ENCODE peak calls at places on chromosomes 11 and 22, in five cellular contexts. F is cardiac muscle cell, N is choroid plexus epithelial cell, X is HCT116, A is omental fat pad. I is an unnamed sample.

GRCh38 chr22:39435616-39436015 is 21.2 kb upstream of the MGAT3 start:
- DNase-seq in F (no peak), N (no peak), X (no peak), A (no peak), I (no peak)

GRCh38 chr11:763549-764321 is 13.6 kb downstream of the GATD1 start:
- DNase-seq in F (no peak), N (no peak), X (no peak), A (no peak), I (no peak)

GRCh38 chr11:120244476-120244875 is 4.5 kb downstream of the POU2F3 start:
- DNase-seq in F (no peak), N (peak), X (no peak), A (no peak), I (no peak)

GRCh38 chr22:29375436-29376076 is 12.8 kb downstream of the AP1B1 start:
- DNase-seq in F (no peak), N (no peak), X (no peak), A (no peak), I (no peak)

GRCh38 chr11:40183073-40184064 is 1276.1 kb downstream of the LRRC4C start:
- DNase-seq in F (peak), N (no peak), X (no peak), A (no peak), I (no peak)

GRCh38 chr11:123558536-123559315 is 95.7 kb downstream of the SCN3B start:
- DNase-seq in F (no peak), N (no peak), X (no peak), A (no peak), I (no peak)

GRCh38 chr22:37804886-37805857 is 2.6 kb upstream of the GCAT start:
- DNase-seq in F (peak), N (peak), X (peak), A (peak), I (peak)

GRCh38 chr11:83047515-83048225 is 24.0 kb downstream of the RAB30 start:
- DNase-seq in F (no peak), N (no peak), X (no peak), A (no peak), I (no peak)

GRCh38 chr11:28715726-28716125 is 607.5 kb downstream of the METTL15 start:
- DNase-seq in F (no peak), N (no peak), X (no peak), A (no peak), I (no peak)

GRCh38 chr11:96187779-96188624 is 155.0 kb downstream of the MAML2 start:
- DNase-seq in F (no peak), N (peak), X (no peak), A (no peak), I (no peak)

GRCh38 chr11:113549061-113549460 is 73.9 kb upstream of the DRD2 start:
- DNase-seq in F (no peak), N (no peak), X (no peak), A (no peak), I (no peak)

GRCh38 chr11:75166791-75167190 is 15.9 kb downstream of the SLCO2B1 start:
- DNase-seq in F (no peak), N (no peak), X (no peak), A (no peak), I (no peak)

GRCh38 chr11:111422494-111423249 is 43.6 kb upstream of the POU2AF1 start:
- DNase-seq in F (peak), N (peak), X (peak), A (no peak), I (peak)

GRCh38 chr11:64244107-64244506 is 2.6 kb downstream of the PPP1R14B start:
- DNase-seq in F (no peak), N (no peak), X (no peak), A (no peak), I (no peak)

GRCh38 chr11:36376315-36376887 is 80.3 kb downstream of the PRR5L start:
- DNase-seq in F (peak), N (peak), X (no peak), A (no peak), I (no peak)

GRCh38 chr11:86313793-86314192 is 11.8 kb downstream of the HIKESHI start:
- DNase-seq in F (no peak), N (no peak), X (no peak), A (no peak), I (no peak)

GRCh38 chr11:123193742-123194141 is 1.3 kb downstream of the CLMP start:
- DNase-seq in F (no peak), N (peak), X (no peak), A (no peak), I (no peak)

GRCh38 chr11:117520201-117520600 is 192.5 kb downstream of the CEP164 start:
- DNase-seq in F (no peak), N (peak), X (no peak), A (no peak), I (no peak)

GRCh38 chr11:100562102-100562501 is 125.0 kb upstream of the ARHGAP42 start:
- DNase-seq in F (no peak), N (peak), X (no peak), A (no peak), I (no peak)

GRCh38 chr22:38097557-38098409 is 12.7 kb downstream of the BAIAP2L2 start:
- DNase-seq in F (peak), N (peak), X (peak), A (no peak), I (no peak)

GRCh38 chr11:121035823-121036222 is 11.9 kb downstream of the TBCEL start:
- DNase-seq in F (no peak), N (peak), X (no peak), A (no peak), I (no peak)

GRCh38 chr22:46084943-46085830 is 65.1 kb upstream of the PPARA start:
- DNase-seq in F (no peak), N (no peak), X (no peak), A (no peak), I (no peak)

GRCh38 chr22:17794726-17795125 is 20.5 kb upstream of the BID start:
- DNase-seq in F (no peak), N (no peak), X (no peak), A (no peak), I (no peak)

GRCh38 chr11:12109591-12110196 is 696 bp upstream of the MICAL2 start:
- DNase-seq in F (no peak), N (no peak), X (no peak), A (no peak), I (no peak)

GRCh38 chr11:12170984-12171383 is 60.6 kb downstream of the MICAL2 start:
- DNase-seq in F (no peak), N (peak), X (no peak), A (no peak), I (no peak)

GRCh38 chr22:40749829-40750228 is 69.3 kb downstream of the SLC25A17 start:
- DNase-seq in F (no peak), N (no peak), X (no peak), A (no peak), I (no peak)

GRCh38 chr11:28675183-28675582 is 567.0 kb downstream of the METTL15 start:
- DNase-seq in F (no peak), N (no peak), X (no peak), A (no peak), I (no peak)

GRCh38 chr11:113077379-113077778 is 116.2 kb downstream of the NCAM1 start:
- DNase-seq in F (no peak), N (no peak), X (no peak), A (no peak), I (no peak)

GRCh38 chr11:80241766-80242165 is 800.9 kb upstream of the TENM4 start:
- DNase-seq in F (no peak), N (peak), X (no peak), A (no peak), I (no peak)

GRCh38 chr11:11416917-11417316 is 63.9 kb upstream of the CSNK2A3 start:
- DNase-seq in F (no peak), N (peak), X (no peak), A (no peak), I (no peak)

GRCh38 chr11:63745304-63746170 is 23.0 kb downstream of the ZFTA start:
- DNase-seq in F (no peak), N (no peak), X (no peak), A (no peak), I (no peak)

GRCh38 chr22:35376728-35377472 is 4.0 kb upstream of the HMOX1 start:
- DNase-seq in F (peak), N (peak), X (peak), A (peak), I (peak)

GRCh38 chr11:70415642-70416395 is 17.5 kb downstream of the CTTN start:
- DNase-seq in F (no peak), N (peak), X (no peak), A (no peak), I (no peak)
- TF ChIP-seq CTCF in F (no peak), N (no peak), X (no peak), A (no peak), I (no peak)

GRCh38 chr11:4493480-4493818 is 11.0 kb downstream of the OR52K1 start:
- DNase-seq in F (no peak), N (peak), X (no peak), A (no peak), I (no peak)
- TF ChIP-seq CTCF in F (no peak), N (no peak), X (peak), A (no peak), I (no peak)

GRCh38 chr11:59918987-59919589 is 19.1 kb upstream of the OOSP1 start:
- DNase-seq in F (peak), N (peak), X (peak), A (no peak), I (no peak)
- TF ChIP-seq CTCF in F (peak), N (peak), X (peak), A (no peak), I (no peak)

GRCh38 chr11:66719111-66719872 is 9.7 kb downstream of the SPTBN2 start:
- DNase-seq in F (no peak), N (no peak), X (no peak), A (no peak), I (no peak)

GRCh38 chr11:66720223-66720898 is 8.7 kb downstream of the SPTBN2 start:
- DNase-seq in F (peak), N (peak), X (peak), A (no peak), I (peak)

GRCh38 chr11:66720899-66721470 is 8.0 kb downstream of the SPTBN2 start:
- DNase-seq in F (no peak), N (no peak), X (no peak), A (no peak), I (no peak)

GRCh38 chr11:66717925-66718319 is 11.1 kb downstream of the SPTBN2 start:
- DNase-seq in F (no peak), N (no peak), X (no peak), A (no peak), I (no peak)

DNA sequence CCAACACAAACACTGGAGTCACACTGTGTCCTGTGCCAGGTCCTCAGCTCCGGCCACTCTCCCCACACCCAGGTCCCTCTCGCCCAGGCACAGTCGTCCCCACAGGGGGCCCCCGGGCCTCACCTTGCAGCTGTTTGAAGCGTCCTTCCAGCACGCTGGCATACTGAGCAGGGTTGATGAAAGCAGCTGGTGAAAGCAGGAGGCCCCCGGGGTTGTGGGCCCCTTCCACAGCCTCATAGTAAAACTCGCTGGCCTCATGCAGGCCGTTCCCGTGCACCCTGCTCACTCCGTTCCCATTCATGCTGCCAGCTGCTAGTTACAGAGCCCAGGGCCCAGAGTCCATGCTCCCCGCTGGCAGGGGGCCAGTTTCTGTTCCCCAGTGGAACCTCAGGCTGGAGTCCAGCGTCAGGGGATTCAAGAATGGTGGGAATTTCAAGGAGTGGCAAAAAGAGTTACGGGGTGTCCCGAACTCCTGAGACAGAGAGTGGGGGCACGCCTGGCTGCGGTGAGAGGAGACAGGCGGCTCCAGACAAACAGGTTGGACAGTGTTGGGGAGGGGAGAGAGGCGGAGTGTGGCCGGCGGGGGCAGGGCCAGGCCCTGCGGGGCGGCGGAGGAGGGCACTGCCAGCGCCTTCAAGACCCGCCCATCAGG is 10.6 kb downstream of the SPTBN2 start:
- DNase-seq in F (peak), N (no peak), X (no peak), A (no peak), I (peak)
- TF ChIP-seq CTCF in F (peak), N (no peak), X (no peak), A (no peak), I (no peak)

DNA sequence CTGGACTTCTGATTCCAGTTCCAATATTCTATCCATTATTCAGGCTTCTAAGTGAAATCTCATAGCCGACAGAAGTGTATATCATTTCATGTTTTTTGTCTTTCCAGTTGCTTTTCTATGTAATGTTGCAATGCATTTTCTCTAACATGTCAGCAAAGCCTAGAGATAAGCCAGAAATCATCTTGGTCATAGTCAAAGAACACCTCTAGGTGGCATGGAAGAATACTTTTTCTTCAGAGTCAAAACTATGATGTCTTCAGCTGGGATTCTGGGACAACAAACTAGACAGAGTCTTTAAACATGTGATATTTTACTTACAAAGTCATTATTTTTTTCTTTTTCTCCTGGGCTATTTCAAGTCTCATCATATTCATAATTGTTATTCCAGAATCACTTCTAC is 4.4 kb downstream of the GAS2 start:
- DNase-seq in F (peak), N (peak), X (no peak), A (no peak), I (no peak)
- TF ChIP-seq CTCF in F (peak), N (no peak), X (peak), A (no peak), I (peak)

GRCh38 chr11:31881825-31882224 is 70.7 kb upstream of the PAX6 start:
- DNase-seq in F (no peak), N (no peak), X (no peak), A (no peak), I (no peak)

GRCh38 chr11:31882951-31883392 is 71.8 kb upstream of the PAX6 start:
- DNase-seq in F (no peak), N (no peak), X (no peak), A (no peak), I (no peak)

GRCh38 chr11:31883435-31883834 is 72.3 kb upstream of the PAX6 start:
- DNase-seq in F (no peak), N (no peak), X (no peak), A (no peak), I (no peak)

GRCh38 chr11:31884080-31884479 is 73.0 kb upstream of the PAX6 start:
- DNase-seq in F (no peak), N (no peak), X (no peak), A (no peak), I (no peak)

DNA sequence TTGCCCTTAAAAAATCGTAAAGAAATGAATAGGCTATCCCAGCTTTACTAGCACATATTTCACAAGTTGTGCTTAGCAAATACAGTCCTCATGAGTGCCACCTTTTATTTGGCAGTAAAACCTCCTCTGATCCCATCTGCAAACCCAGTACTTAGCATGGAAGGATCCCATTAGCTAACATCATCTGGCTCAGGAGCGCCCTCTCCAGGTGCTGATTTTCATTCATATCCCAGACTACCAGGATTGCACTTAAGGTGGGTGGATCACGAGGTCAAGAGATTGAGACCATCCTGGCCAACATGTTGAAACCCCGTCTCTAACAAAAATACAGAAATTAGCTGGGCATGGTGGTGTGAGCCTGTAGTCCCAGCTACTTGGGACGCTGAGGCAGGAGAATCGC is 76.1 kb upstream of the PAX6 start:
- DNase-seq in F (no peak), N (no peak), X (peak), A (no peak), I (no peak)
- TF ChIP-seq CTCF in F (peak), N (peak), X (peak), A (no peak), I (no peak)

DNA sequence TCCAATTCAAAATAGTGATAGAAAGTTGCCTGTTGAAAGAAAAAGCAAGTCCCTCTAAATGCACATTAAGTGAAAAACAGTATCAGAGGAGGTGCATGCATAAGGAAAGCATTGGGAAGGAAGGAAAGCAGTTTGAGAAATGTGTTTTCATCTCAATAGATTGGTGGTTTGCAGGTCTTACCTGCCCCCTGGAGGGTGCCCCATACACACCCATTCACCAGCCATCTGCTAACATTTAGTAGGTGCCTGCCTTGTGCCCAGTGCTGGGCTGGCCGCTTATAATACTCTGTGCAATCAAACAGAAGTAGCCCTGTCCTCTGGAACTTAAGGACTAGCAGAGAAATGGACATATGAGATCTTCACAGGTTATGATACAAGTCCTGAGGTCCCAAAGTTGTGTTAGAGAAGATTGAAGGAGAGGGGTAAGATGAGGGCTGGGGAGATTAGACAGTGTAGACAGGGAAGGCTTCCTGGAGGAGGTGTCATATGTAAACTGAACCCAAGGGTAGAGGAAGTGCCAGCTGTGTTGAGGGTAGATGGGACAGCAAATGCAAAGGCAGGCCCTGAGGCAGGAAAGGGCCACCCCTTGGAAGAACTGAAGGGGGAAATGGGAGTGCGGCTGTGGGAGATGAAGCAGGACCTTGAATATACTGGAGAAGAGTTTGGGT is 184.2 kb downstream of the MN1 start:
- DNase-seq in F (no peak), N (no peak), X (no peak), A (no peak), I (no peak)
- TF ChIP-seq CTCF in F (no peak), N (peak), X (peak), A (no peak), I (no peak)

GRCh38 chr11:44427432-44427831 is 117.5 kb upstream of the ALX4 start:
- DNase-seq in F (peak), N (no peak), X (no peak), A (no peak), I (no peak)
- TF ChIP-seq CTCF in F (peak), N (peak), X (peak), A (no peak), I (no peak)